ENCODE peak calls at places on chromosomes 7 and 10, in seven cellular contexts. One of them, this sample, is unnamed.

GRCh38 chr10:32256613-32257437 is 90.1 kb downstream of the EPC1 start:
- DNase-seq in HCT116: peak
- DNase-seq in GM23338: peak
- DNase-seq in GM23248: peak
- DNase-seq in neural progenitor cell: peak
- DNase-seq in MM.1S: peak
- DNase-seq in PC-3: peak
- DNase-seq in this sample: peak

GRCh38 chr10:126880926-126881325 is 24.3 kb upstream of the DOCK1 start:
- DNase-seq in HCT116: no peak
- DNase-seq in GM23338: no peak
- DNase-seq in GM23248: peak
- DNase-seq in neural progenitor cell: no peak
- DNase-seq in MM.1S: no peak
- DNase-seq in PC-3: no peak
- DNase-seq in this sample: no peak

GRCh38 chr7:4753610-4754432 is 21.6 kb upstream of the AP5Z1 start:
- DNase-seq in HCT116: peak
- DNase-seq in GM23338: peak
- DNase-seq in GM23248: peak
- DNase-seq in neural progenitor cell: peak
- DNase-seq in MM.1S: peak
- DNase-seq in PC-3: peak
- DNase-seq in this sample: peak

GRCh38 chr7:106165328-106165727 is 53.2 kb upstream of the SYPL1 start:
- DNase-seq in HCT116: no peak
- DNase-seq in GM23338: no peak
- DNase-seq in GM23248: peak
- DNase-seq in neural progenitor cell: no peak
- DNase-seq in MM.1S: no peak
- DNase-seq in PC-3: no peak
- DNase-seq in this sample: no peak

GRCh38 chr10:114697061-114697598 is 39.1 kb upstream of the ABLIM1 start:
- DNase-seq in HCT116: no peak
- DNase-seq in GM23338: no peak
- DNase-seq in GM23248: peak
- DNase-seq in neural progenitor cell: no peak
- DNase-seq in MM.1S: no peak
- DNase-seq in PC-3: peak
- DNase-seq in this sample: no peak

GRCh38 chr7:134845461-134845860 is 66.0 kb downstream of the CALD1 start:
- DNase-seq in HCT116: peak
- DNase-seq in GM23338: no peak
- DNase-seq in GM23248: no peak
- DNase-seq in neural progenitor cell: no peak
- DNase-seq in MM.1S: peak
- DNase-seq in PC-3: peak
- DNase-seq in this sample: no peak

GRCh38 chr7:140017034-140017433 is 45.7 kb downstream of the PARP12 start:
- DNase-seq in HCT116: no peak
- DNase-seq in GM23338: no peak
- DNase-seq in GM23248: no peak
- DNase-seq in neural progenitor cell: no peak
- DNase-seq in MM.1S: no peak
- DNase-seq in PC-3: no peak
- DNase-seq in this sample: no peak

GRCh38 chr10:97039538-97040247 is 146.1 kb downstream of the SLIT1 start:
- DNase-seq in HCT116: no peak
- DNase-seq in GM23338: no peak
- DNase-seq in GM23248: no peak
- DNase-seq in neural progenitor cell: no peak
- DNase-seq in MM.1S: no peak
- DNase-seq in PC-3: no peak
- DNase-seq in this sample: no peak

GRCh38 chr7:66921396-66921917 is 432 bp downstream of the TMEM248 start:
- DNase-seq in HCT116: no peak
- DNase-seq in GM23338: peak
- DNase-seq in GM23248: peak
- DNase-seq in neural progenitor cell: no peak
- DNase-seq in MM.1S: no peak
- DNase-seq in PC-3: peak
- DNase-seq in this sample: peak

GRCh38 chr7:81600608-81601007 is 169.2 kb downstream of the HGF start:
- DNase-seq in HCT116: no peak
- DNase-seq in GM23338: no peak
- DNase-seq in GM23248: peak
- DNase-seq in neural progenitor cell: no peak
- DNase-seq in MM.1S: no peak
- DNase-seq in PC-3: peak
- DNase-seq in this sample: no peak

DNA sequence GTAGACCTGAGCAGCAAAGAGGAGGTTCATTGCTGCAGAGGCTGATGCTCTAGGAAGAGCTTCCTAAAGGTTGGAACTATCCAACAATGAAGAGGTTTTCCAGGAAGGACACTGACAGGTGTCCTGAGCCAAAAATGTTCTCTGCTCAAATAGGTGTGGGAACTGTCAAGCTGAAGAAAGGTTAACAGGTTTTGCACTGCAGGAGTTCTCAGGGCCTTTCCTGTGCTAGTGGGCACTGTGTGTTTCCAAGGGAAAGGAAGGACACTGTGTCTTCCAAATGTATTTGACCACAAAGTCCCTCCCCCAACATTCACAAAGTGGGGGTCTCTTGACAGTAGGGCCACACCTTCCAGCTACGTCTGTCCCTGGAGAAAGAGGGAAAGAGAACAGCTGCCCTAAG is 4.0 kb downstream of the ZCCHC24 start:
- DNase-seq in HCT116: no peak
- DNase-seq in GM23338: no peak
- DNase-seq in GM23248: no peak
- DNase-seq in neural progenitor cell: no peak
- DNase-seq in MM.1S: no peak
- DNase-seq in PC-3: no peak
- DNase-seq in this sample: no peak
- TF ChIP-seq EZH2 in HCT116: no peak
- TF ChIP-seq EZH2 in GM23338: no peak
- TF ChIP-seq EZH2 in GM23248: no peak
- TF ChIP-seq EZH2 in neural progenitor cell: no peak
- TF ChIP-seq EZH2 in MM.1S: no peak
- TF ChIP-seq EZH2 in PC-3: no peak
- TF ChIP-seq EZH2 in this sample: no peak

DNA sequence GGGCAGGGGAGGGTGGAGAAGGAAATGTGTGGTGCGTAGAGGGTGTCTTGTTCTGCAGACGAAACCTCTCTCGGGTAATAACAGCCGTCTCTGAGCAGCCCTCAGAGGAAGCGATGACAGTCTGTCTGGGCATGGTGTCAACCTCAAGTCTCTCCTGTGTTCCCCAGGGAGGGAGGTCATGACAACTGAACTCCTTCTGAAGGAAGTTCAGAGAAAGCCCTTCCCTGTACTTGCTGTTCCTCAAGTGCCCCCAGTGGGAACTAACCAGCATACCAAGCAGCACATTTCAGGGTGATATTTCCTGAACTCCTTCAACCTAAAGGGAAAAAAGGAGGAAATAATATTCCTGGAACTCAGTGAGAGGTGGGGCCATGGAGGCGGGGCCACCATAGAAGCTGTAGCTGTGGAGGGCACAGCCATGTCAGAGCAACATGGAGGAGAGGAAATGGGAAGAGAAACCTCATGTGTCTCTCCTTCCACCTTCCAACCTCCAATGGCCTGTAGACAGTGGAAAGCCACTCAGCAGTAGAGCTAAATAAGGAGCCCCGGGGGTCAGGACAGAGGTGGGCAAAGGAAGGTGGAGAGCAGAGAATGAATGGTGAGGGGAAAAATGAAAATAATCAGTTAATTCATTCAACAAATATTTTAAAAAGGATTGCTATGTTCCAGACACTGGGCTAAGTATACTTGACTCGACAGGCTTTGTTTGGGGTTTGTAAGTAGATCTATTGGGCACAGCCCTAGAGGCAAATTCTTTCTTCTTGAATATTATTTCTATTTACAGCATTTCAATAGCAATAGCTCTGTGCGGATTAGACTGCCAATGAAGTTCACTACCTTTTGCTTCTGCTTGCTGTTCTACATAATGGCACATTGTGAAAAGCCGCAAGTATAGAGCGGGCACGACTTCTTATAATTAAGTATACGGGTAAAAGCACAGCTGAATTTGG is 61.0 kb upstream of the AOAH start:
- DNase-seq in HCT116: no peak
- DNase-seq in GM23338: no peak
- DNase-seq in GM23248: no peak
- DNase-seq in neural progenitor cell: no peak
- DNase-seq in MM.1S: no peak
- DNase-seq in PC-3: no peak
- DNase-seq in this sample: no peak
- TF ChIP-seq EZH2phosphoT487 in HCT116: no peak
- TF ChIP-seq EZH2phosphoT487 in GM23338: no peak
- TF ChIP-seq EZH2phosphoT487 in GM23248: no peak
- TF ChIP-seq EZH2phosphoT487 in neural progenitor cell: no peak
- TF ChIP-seq EZH2phosphoT487 in MM.1S: no peak
- TF ChIP-seq EZH2phosphoT487 in PC-3: no peak
- TF ChIP-seq EZH2phosphoT487 in this sample: no peak

DNA sequence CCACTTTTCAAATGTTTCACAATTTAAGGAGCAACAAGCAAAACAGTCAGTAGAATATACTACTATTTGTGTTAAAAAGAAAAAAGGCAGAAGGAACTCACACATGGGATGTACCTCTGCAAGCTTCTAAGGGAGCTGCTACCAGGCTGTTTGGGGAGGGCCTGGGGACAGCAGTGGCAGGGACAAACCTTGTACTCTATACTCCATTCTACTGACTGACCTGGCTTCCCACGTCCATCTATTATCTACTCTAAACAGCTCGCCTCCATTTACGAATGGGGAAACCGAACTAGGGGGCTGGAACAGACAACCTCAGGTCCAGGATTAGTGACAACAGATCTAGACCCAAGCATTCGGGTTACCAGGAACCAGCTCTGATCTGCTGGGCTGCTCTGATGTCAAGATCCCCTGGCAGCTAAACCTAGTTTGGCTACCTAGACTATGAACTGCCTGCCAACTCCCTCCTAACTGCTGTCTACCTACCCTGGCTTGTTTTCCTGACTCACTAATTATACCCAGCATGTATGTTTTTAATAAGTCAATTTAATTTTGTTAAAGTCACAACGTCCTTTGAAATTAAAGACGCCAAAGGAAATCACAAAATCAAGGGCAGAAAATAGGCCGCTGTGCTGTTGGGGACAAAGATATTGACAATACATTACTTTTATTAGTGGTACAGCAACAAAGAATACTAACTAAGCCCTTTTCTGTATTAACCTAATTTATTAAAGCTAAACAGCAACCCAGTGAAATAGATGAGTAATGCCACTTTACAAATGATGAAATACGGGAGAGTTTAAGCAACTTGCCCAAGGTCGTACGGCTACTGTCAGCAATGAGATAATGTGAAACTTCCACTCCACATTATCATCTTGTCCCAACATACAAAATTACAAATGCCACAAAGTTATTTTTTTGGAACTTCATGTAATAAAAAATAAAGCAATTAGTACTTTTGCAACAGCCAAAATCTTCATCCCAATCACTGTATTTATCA is 5.3 kb downstream of the PSAP start:
- DNase-seq in HCT116: no peak
- DNase-seq in GM23338: no peak
- DNase-seq in GM23248: peak
- DNase-seq in neural progenitor cell: no peak
- DNase-seq in MM.1S: no peak
- DNase-seq in PC-3: no peak
- DNase-seq in this sample: no peak
- H3K4me2 ChIP-seq in HCT116: no peak
- H3K4me2 ChIP-seq in GM23338: no peak
- H3K4me2 ChIP-seq in GM23248: no peak
- H3K4me2 ChIP-seq in neural progenitor cell: no peak
- H3K4me2 ChIP-seq in MM.1S: no peak
- H3K4me2 ChIP-seq in PC-3: no peak
- H3K4me2 ChIP-seq in this sample: peak

DNA sequence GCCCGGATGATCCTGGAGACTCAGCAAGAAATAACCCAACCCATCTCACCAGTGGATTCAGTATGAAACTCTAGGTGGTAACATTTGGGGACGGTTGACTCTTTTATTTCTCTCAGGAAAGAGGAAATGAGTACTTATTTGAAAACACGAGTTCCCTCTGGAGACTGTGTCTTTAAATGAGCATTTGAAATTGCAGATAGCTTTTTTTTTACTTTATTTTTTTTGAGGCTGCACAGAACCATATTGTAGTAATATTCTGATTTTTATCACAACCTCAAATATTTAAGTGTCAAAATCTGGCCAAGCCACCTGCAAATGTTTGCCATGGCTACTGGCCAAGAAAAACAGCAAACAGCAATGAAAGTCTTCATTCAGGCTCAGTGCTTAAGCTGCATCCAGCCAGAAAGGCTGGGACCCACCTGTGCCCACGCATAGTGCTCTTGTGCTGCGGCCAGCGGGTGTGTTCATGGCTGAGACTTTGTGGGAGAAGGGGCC is 160.8 kb downstream of the CREB5 start:
- DNase-seq in HCT116: no peak
- DNase-seq in GM23338: no peak
- DNase-seq in GM23248: peak
- DNase-seq in neural progenitor cell: no peak
- DNase-seq in MM.1S: no peak
- DNase-seq in PC-3: peak
- DNase-seq in this sample: no peak
- TF ChIP-seq EZH2 in HCT116: no peak
- TF ChIP-seq EZH2 in GM23338: no peak
- TF ChIP-seq EZH2 in GM23248: no peak
- TF ChIP-seq EZH2 in neural progenitor cell: no peak
- TF ChIP-seq EZH2 in MM.1S: no peak
- TF ChIP-seq EZH2 in PC-3: no peak
- TF ChIP-seq EZH2 in this sample: no peak

DNA sequence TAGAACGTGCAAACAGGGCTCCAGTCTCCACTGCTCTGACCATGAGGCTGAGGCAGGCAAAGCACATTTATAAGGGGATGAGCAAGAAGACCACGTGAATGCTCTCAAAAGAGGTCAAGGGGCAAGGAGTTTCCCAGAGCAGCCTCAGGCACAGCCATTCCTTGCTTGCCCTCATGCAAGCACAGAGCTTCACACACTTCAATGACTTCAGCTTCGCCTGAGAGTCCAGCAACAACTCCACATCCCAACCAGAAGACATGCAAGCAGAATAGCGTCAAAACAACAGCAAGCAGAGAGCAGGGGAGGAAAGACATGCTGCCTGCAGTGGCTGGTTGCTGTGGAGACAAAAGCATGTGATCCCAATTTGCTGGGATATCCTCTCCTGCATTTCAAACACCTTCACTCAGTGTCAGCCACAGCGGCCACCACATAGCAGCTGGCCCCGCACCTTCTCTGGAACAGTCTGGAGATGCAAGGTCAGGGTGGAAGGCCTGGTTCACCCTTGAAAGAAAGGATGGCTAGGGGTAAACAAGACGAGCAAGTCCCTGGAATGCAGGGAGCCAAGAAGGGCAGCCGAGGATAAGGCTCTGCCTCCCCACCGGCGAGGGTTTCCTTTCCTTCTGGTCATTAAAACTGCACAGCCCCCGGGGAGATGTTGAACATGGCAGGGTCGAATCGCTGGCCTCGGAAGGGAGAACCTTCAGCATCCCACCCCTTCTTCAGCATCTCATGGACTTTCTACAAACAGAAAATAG is 60.2 kb upstream of the CAMK2B start:
- DNase-seq in HCT116: no peak
- DNase-seq in GM23338: no peak
- DNase-seq in GM23248: no peak
- DNase-seq in neural progenitor cell: no peak
- DNase-seq in MM.1S: no peak
- DNase-seq in PC-3: no peak
- DNase-seq in this sample: no peak
- TF ChIP-seq EZH2phosphoT487 in HCT116: no peak
- TF ChIP-seq EZH2phosphoT487 in GM23338: no peak
- TF ChIP-seq EZH2phosphoT487 in GM23248: no peak
- TF ChIP-seq EZH2phosphoT487 in neural progenitor cell: no peak
- TF ChIP-seq EZH2phosphoT487 in MM.1S: no peak
- TF ChIP-seq EZH2phosphoT487 in PC-3: no peak
- TF ChIP-seq EZH2phosphoT487 in this sample: no peak

This sample was measured in hepatocyte.